ENCODE peak calls at places on chromosomes 7 and 10, in ten cellular contexts. N, G, H, F, A, P, Q, S, E and T are unnamed samples.

GRCh38 chr7:126228356-126229061 is 1024.2 kb downstream of the GRM8 start:
- DNase-seq in F (no peak), Q (no peak), N (no peak), P (no peak), A (no peak), E (no peak), S (peak; percentile 56), G (no peak), H (no peak), T (no peak)

GRCh38 chr10:1036341-1036791 is 10.7 kb upstream of the IDI2 start:
- DNase-seq in G (no peak), P (no peak), Q (no peak), S (no peak), F (no peak), N (peak; percentile 51), E (peak; percentile 37), H (no peak), A (peak; percentile 73), T (peak; percentile 96)

GRCh38 chr10:37490266-37490665 is 364.9 kb downstream of the ANKRD30A start:
- DNase-seq in S (no peak), A (peak; percentile 7), G (no peak), F (no peak), N (no peak), H (no peak), Q (no peak), E (peak; percentile 66), P (no peak), T (no peak)

GRCh38 chr10:130231211-130231850 is 95.1 kb downstream of the GLRX3 start:
- DNase-seq in N (no peak), H (no peak), A (no peak), S (no peak), Q (no peak), E (no peak), F (no peak), P (no peak), G (no peak), T (no peak)

GRCh38 chr10:104515670-104516199 is 125.4 kb upstream of the SORCS3 start:
- DNase-seq in Q (no peak), F (no peak), N (no peak), E (no peak), A (no peak), P (no peak), S (no peak), H (no peak), G (no peak), T (no peak)

GRCh38 chr7:28922618-28923331 is 35.4 kb downstream of the TRIL start:
- DNase-seq in N (peak; percentile 48), Q (peak; percentile 85), P (peak; percentile 77), H (peak; percentile 57), E (peak; percentile 73), A (peak; percentile 83), F (no peak), S (peak; percentile 73), G (peak; percentile 75), T (no peak)

GRCh38 chr7:140017034-140017433 is 45.7 kb downstream of the PARP12 start:
- DNase-seq in Q (no peak), P (no peak), S (no peak), A (no peak), F (no peak), N (no peak), G (no peak), H (no peak), E (no peak), T (no peak)

GRCh38 chr7:126657599-126658358 is 595.0 kb downstream of the GRM8 start:
- DNase-seq in S (no peak), Q (no peak), P (no peak), G (no peak), N (no peak), F (no peak), H (no peak), E (no peak), A (no peak), T (no peak)

GRCh38 chr7:27183682-27184341 is 1.2 kb downstream of the HOXA11 start:
- DNase-seq in S (no peak), P (no peak), N (no peak), A (no peak), E (no peak), G (no peak), Q (no peak), H (no peak), F (no peak), T (no peak)

GRCh38 chr7:117012284-117013174 is 59.2 kb downstream of the ST7 start:
- DNase-seq in F (no peak), E (peak; percentile 57), G (no peak), Q (no peak), S (peak; percentile 21), H (no peak), A (peak; percentile 78), P (peak; percentile 27), N (no peak), T (no peak)

GRCh38 chr10:97563337-97563736 is 9.2 kb upstream of the ANKRD2 start:
- DNase-seq in F (no peak), P (no peak), G (no peak), N (no peak), A (no peak), E (no peak), Q (no peak), H (no peak), S (no peak), T (no peak)

GRCh38 chr10:71921319-71922027 is 42.7 kb upstream of the CHST3 start:
- DNase-seq in S (no peak), E (peak; percentile 36), G (peak; percentile 84), P (no peak), A (no peak), H (no peak), N (no peak), F (no peak), Q (peak; percentile 32), T (peak; percentile 83)

GRCh38 chr10:62019013-62019684 is 117.7 kb downstream of the ARID5B start:
- DNase-seq in E (no peak), F (no peak), A (no peak), N (no peak), Q (no peak), H (no peak), G (no peak), P (peak; percentile 78), S (no peak), T (no peak)

GRCh38 chr10:132942101-132942739 is at the start of gene CFAP46:
- DNase-seq in G (no peak), E (peak; percentile 73), A (peak; percentile 42), S (no peak), H (no peak), P (no peak), F (no peak), N (no peak), Q (peak; percentile 7), T (no peak)

GRCh38 chr10:56823849-56824248 is 462.8 kb upstream of the ZWINT start:
- DNase-seq in N (no peak), S (peak; percentile 50), F (no peak), E (peak; percentile 17), H (no peak), Q (no peak), P (no peak), G (no peak), A (peak; percentile 6), T (no peak)

GRCh38 chr7:137967143-137968018 is 34.5 kb downstream of the CREB3L2 start:
- DNase-seq in F (no peak), E (peak; percentile 27), Q (no peak), S (no peak), A (peak; percentile 76), G (no peak), P (no peak), N (no peak), H (peak; percentile 84), T (peak; percentile 97)

GRCh38 chr10:97861924-97862323 is 12.3 kb downstream of the GOLGA7B start:
- DNase-seq in H (no peak), F (no peak), N (no peak), S (no peak), P (no peak), E (no peak), Q (no peak), A (no peak), G (no peak), T (no peak)

GRCh38 chr7:101814996-101815825 is 2.2 kb upstream of the CUX1 start:
- DNase-seq in A (peak; percentile 15), E (peak; percentile 50), P (no peak), S (peak; percentile 65), N (peak; percentile 68), Q (no peak), F (no peak), H (no peak), G (no peak), T (no peak)
- TF ChIP-seq CTCF in A (no peak), E (peak; percentile 84), P (peak; percentile 34), S (peak; percentile 37), N (peak; percentile 58), Q (no peak), F (peak; percentile 50), H (peak; percentile 15), G (peak; percentile 55), T (peak; percentile 46)

GRCh38 chr10:35636942-35637341 is 5.2 kb downstream of the FZD8 start:
- DNase-seq in A (no peak), P (no peak), E (no peak), S (no peak), N (no peak), F (no peak), G (no peak), Q (no peak), H (no peak), T (no peak)
- H3K4me3 ChIP-seq in A (no peak overlapping the region), P (peak overlapping the region; percentile 11), E (no peak overlapping the region), S (no peak overlapping the region), N (no peak overlapping the region), F (no peak overlapping the region), G (no peak overlapping the region), Q (no peak overlapping the region), H (no peak overlapping the region), T (peak overlapping the region; percentile 65)

DNA sequence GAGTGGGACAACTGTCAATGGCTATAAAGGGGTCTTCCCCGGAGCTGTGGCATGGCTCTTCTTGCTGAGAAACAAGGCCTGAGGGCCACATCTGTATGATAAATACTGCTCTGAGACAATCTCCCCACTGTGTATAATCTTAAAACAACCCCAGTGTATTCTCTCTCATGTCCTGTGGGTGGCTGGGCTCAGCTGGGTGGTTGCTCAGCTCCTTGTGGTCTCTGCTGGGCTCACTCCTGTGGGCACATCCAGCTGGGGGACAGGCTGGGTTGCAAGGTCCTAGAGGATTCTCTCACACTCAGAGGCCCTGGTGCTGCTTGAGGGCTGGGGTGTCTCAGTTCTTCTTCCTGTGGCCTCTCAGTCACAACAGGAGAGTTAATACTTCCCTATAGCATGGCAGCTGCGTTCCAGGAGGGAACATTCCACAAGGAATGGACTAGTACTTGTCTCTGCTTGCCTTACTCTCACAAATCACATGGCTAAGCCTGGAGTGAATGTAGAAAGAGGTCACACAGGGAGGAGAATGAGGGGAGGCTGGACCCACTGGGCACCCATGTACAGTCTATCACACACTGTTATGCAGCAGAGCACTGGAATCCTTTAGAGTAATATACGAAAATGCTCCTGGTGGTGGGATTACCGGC is 4.5 kb upstream of the EEPD1 start:
- DNase-seq in S (no peak), Q (no peak), H (no peak), E (no peak), G (no peak), A (no peak), F (no peak), P (no peak), N (no peak), T (no peak)
- TF ChIP-seq CTCF in S (no peak), Q (no peak), H (no peak), E (no peak), G (no peak), A (no peak), F (no peak), P (no peak), N (no peak), T (no peak)

DNA sequence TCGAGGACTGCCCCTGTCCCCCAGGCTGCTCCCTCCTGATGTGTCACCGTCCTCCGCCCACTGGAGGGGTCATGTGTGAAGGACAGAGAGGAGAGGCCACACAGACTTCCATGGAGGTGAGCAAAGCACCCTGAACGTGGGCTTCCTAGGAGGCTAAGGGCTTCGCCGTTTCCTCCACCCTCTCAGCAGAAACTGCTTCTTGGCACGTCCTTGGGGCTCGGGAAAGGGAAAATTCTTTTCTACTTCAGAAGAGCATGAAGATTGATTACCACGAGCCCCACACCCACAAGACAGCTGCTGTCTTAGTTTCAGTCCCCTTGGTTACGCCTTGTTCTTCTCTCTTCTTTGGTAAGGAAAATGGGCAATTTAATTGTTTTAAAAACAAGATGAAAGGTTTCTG is 218.2 kb downstream of the CCDC3 start:
- DNase-seq in A (no peak), G (no peak), Q (no peak), S (no peak), F (no peak), E (no peak), N (no peak), P (no peak), H (no peak), T (no peak)
- H3K4me3 ChIP-seq in A (no peak overlapping the region), G (no peak overlapping the region), Q (no peak overlapping the region), S (no peak overlapping the region), F (no peak overlapping the region), E (no peak overlapping the region), N (no peak overlapping the region), P (no peak overlapping the region), H (no peak overlapping the region), T (no peak overlapping the region)